ENCODE peak calls at places on chromosome 16, in eight cellular contexts. Z, O, J, P, U, R, T and N are unnamed samples.

GRCh38 chr16:684961-685696 is 995 bp upstream of the JMJD8 start:
- DNase-seq in O (no peak), J (no peak), T (no peak), R (no peak), Z (no peak), U (no peak), P (no peak), N (no peak)

GRCh38 chr16:11379420-11379819 is 34.2 kb downstream of the RMI2 start:
- DNase-seq in U (peak; percentile 58), Z (no peak), R (no peak), O (no peak), P (no peak), T (no peak), J (no peak), N (no peak)

GRCh38 chr16:28838558-28838918 is 7.6 kb downstream of the TUFM start:
- DNase-seq in P (no peak), R (no peak), Z (no peak), J (no peak), T (no peak), O (no peak), U (no peak), N (no peak)

GRCh38 chr16:87470332-87470731 is 22.5 kb downstream of the ZCCHC14 start:
- DNase-seq in U (no peak), Z (no peak), J (no peak), O (no peak), R (no peak), P (no peak), T (no peak), N (no peak)

GRCh38 chr16:64459821-64460220 is 662.0 kb downstream of the CDH11 start:
- DNase-seq in T (no peak), U (peak; percentile 60), P (no peak), Z (no peak), O (no peak), R (no peak), J (no peak), N (no peak)

GRCh38 chr16:85310868-85311585 is 198.8 kb upstream of the CIBAR2 start:
- DNase-seq in R (peak; percentile 76), T (no peak), J (no peak), Z (no peak), U (no peak), O (no peak), P (no peak), N (no peak)

GRCh38 chr16:15033309-15033707 is 22.6 kb downstream of the NTAN1 start:
- DNase-seq in Z (no peak), U (no peak), O (peak; percentile 81), R (no peak), J (no peak), T (no peak), P (no peak), N (no peak)

GRCh38 chr16:82627811-82628339 is 1.1 kb downstream of the CDH13 start:
- DNase-seq in R (no peak), J (no peak), Z (no peak), O (no peak), P (no peak), T (no peak), U (peak; percentile 71), N (no peak)

GRCh38 chr16:87043273-87044030 is 273.7 kb downstream of the C16orf95 start:
- DNase-seq in O (no peak), R (no peak), P (no peak), Z (no peak), U (no peak), T (no peak), J (no peak), N (no peak)

GRCh38 chr16:35152067-35152627 is 1692.7 kb downstream of the TP53TG3F start:
- DNase-seq in R (no peak), U (no peak), T (no peak), P (no peak), O (no peak), J (no peak), Z (no peak), N (no peak)

GRCh38 chr16:87254271-87254670 is 62.9 kb downstream of the C16orf95 start:
- DNase-seq in O (no peak), R (no peak), U (no peak), J (no peak), Z (no peak), T (no peak), P (no peak), N (no peak)